ENCODE peak calls at places on chromosomes 12 and 14, in four cellular contexts. O is GM12878, F is astrocyte, J is psoas muscle. Q is an unnamed sample. For H3K4me1 and H3K36me3, the result is how much of the 10 kb centered on the place peaks cover.

GRCh38 chr14:74531467-74531866 is 37.9 kb downstream of the ISCA2 start:
- DNase-seq in O (no peak), F (no peak), J (no peak), Q (peak)

GRCh38 chr12:111458773-111459172 is 53.0 kb downstream of the SH2B3 start:
- DNase-seq in J (no peak), F (no peak), O (no peak), Q (no peak)

GRCh38 chr12:123761841-123762714 is at the start of gene DNAH10:
- DNase-seq in F (peak), J (no peak), O (peak), Q (no peak)

GRCh38 chr14:38143651-38144505 is 63.8 kb upstream of the SSTR1 start:
- DNase-seq in J (no peak), O (no peak), F (peak), Q (no peak)

GRCh38 chr12:121170581-121171260 is 38.0 kb downstream of the P2RX7 start:
- DNase-seq in F (peak), O (no peak), J (no peak), Q (no peak)

GRCh38 chr14:56207626-56208297 is 89.6 kb downstream of the PELI2 start:
- DNase-seq in J (no peak), O (no peak), F (no peak), Q (no peak)

GRCh38 chr14:104294628-104294982 is 156.2 kb downstream of the KIF26A start:
- DNase-seq in F (no peak), J (no peak), O (no peak), Q (peak)

GRCh38 chr14:44149597-44149996 is 357.5 kb downstream of the FSCB start:
- DNase-seq in O (no peak), F (no peak), J (no peak), Q (no peak)

GRCh38 chr12:32901553-32901952 is 5.0 kb upstream of the PKP2 start:
- DNase-seq in J (no peak), O (no peak), F (peak), Q (no peak)

GRCh38 chr14:103641181-103641580 is 12.2 kb downstream of the KLC1 start:
- DNase-seq in F (peak), O (no peak), J (no peak), Q (no peak)

GRCh38 chr12:20212036-20212435 is 156.3 kb upstream of the PDE3A start:
- DNase-seq in J (no peak), F (peak), O (no peak), Q (no peak)

GRCh38 chr12:115456946-115457689 is 773.1 kb upstream of the TBX3 start:
- DNase-seq in O (no peak), F (no peak), J (no peak), Q (no peak)

GRCh38 chr12:113208041-113208934 is 13.0 kb upstream of the TPCN1 start:
- DNase-seq in O (peak), J (no peak), F (no peak), Q (peak)

GRCh38 chr12:106364261-106364660 is 6.7 kb downstream of the POLR3B start:
- DNase-seq in J (no peak), F (no peak), O (no peak), Q (no peak)

GRCh38 chr12:79329933-79330332 is 360.8 kb downstream of the PAWR start:
- DNase-seq in O (no peak), F (peak), J (no peak), Q (no peak)

GRCh38 chr12:96985515-96986362 is 78.7 kb downstream of the NEDD1 start:
- DNase-seq in F (no peak), J (no peak), O (no peak), Q (no peak)

GRCh38 chr14:104011824-104012517 is 69.6 kb upstream of the RD3L start:
- DNase-seq in O (no peak), J (no peak), F (no peak), Q (peak)

GRCh38 chr14:62709773-62710172 is 335.5 kb downstream of the KCNH5 start:
- DNase-seq in F (no peak), O (no peak), J (no peak), Q (no peak)

GRCh38 chr12:89984846-89985245 is 276.2 kb upstream of the ATP2B1 start:
- DNase-seq in J (no peak), F (no peak), O (no peak), Q (no peak)

GRCh38 chr12:32811686-32812392 is 56.1 kb upstream of the YARS2 start:
- DNase-seq in J (no peak), F (no peak), O (no peak), Q (no peak)

GRCh38 chr14:98136019-98136418 is 1136.0 kb downstream of the BCL11B start:
- DNase-seq in F (no peak), J (no peak), O (no peak), Q (no peak)

GRCh38 chr14:20486700-20487401 is 17.6 kb downstream of the PNP start:
- DNase-seq in O (no peak), F (no peak), J (no peak), Q (no peak)

GRCh38 chr12:89889051-89889450 is 180.4 kb upstream of the ATP2B1 start:
- DNase-seq in J (no peak), O (no peak), F (peak), Q (no peak)

GRCh38 chr12:16884819-16885218 is 278.9 kb upstream of the LMO3 start:
- DNase-seq in J (no peak), F (no peak), O (no peak), Q (no peak)

GRCh38 chr14:62081012-62081612 is 318.9 kb downstream of the SNAPC1 start:
- DNase-seq in J (no peak), F (no peak), O (peak), Q (no peak)

GRCh38 chr12:116916122-116916521 is 5.4 kb downstream of the FBXW8 start:
- DNase-seq in J (no peak), O (no peak), F (peak), Q (no peak)

GRCh38 chr14:77616454-77617229 is at the start of gene SPTLC2:
- DNase-seq in J (peak), O (peak), F (peak), Q (peak)
- TF ChIP-seq CTCF in J (no peak), O (no peak), F (no peak), Q (peak)

GRCh38 chr14:23066855-23067744 is 9.8 kb upstream of the CDH24 start:
- DNase-seq in J (no peak), O (no peak), F (no peak), Q (no peak)

GRCh38 chr14:23069413-23069806 is 12.1 kb upstream of the CDH24 start:
- DNase-seq in F (no peak), J (no peak), O (no peak), Q (no peak)

GRCh38 chr14:23066368-23066767 is 9.0 kb upstream of the CDH24 start:
- DNase-seq in J (no peak), F (no peak), O (no peak), Q (no peak)

GRCh38 chr14:23068792-23069412 is 11.6 kb upstream of the CDH24 start:
- DNase-seq in O (peak), J (peak), F (peak), Q (peak)

GRCh38 chr14:23067847-23068791 is 10.8 kb upstream of the CDH24 start:
- DNase-seq in J (no peak), O (no peak), F (no peak), Q (no peak)
- H3K4me1 ChIP-seq in J (under half), O (under half), F (under half), Q (half or more)

GRCh38 chr14:67570453-67570852 is 29.6 kb downstream of the PIGH start:
- DNase-seq in J (no peak), F (no peak), O (no peak), Q (no peak)
- H3K36me3 ChIP-seq in J (under half), F (under half), O (under half), Q (under half)

GRCh38 chr12:99810718-99811593 is 163.4 kb downstream of the GARIN6 start:
- DNase-seq in J (no peak), F (peak), O (no peak), Q (no peak)
- TF ChIP-seq CTCF in J (peak), F (peak), O (peak), Q (no peak)

Q was measured in left ventricle myocardium inferior.